ENCODE peak calls at places on chromosomes 13 and 19, in six cellular contexts. One of them, this sample, is unnamed.
A peak's percentile ranks its signal among the peaks of the same experiment; 100 is the strongest.

GRCh38 chr19:15452111-15453047 is 2.6 kb upstream of the WIZ start:
- DNase-seq in lower leg skin: peak; percentile 97
- DNase-seq in fibroblast of pulmonary artery: peak; percentile 86
- DNase-seq in foreskin fibroblast: peak; percentile 80
- DNase-seq in ovary: peak; percentile 94
- DNase-seq in adrenal gland: peak; percentile 97
- DNase-seq in this sample: peak; percentile 93

GRCh38 chr19:5955638-5955935 is 22.4 kb downstream of the RANBP3 start:
- DNase-seq in ovary: no peak
- DNase-seq in foreskin fibroblast: no peak
- DNase-seq in lower leg skin: no peak
- DNase-seq in adrenal gland: no peak
- DNase-seq in fibroblast of pulmonary artery: no peak
- DNase-seq in this sample: no peak

GRCh38 chr19:10114651-10115391 is 3.3 kb downstream of the P2RY11 start:
- DNase-seq in adrenal gland: no peak
- DNase-seq in ovary: peak; percentile 58
- DNase-seq in lower leg skin: no peak
- DNase-seq in fibroblast of pulmonary artery: no peak
- DNase-seq in foreskin fibroblast: no peak
- DNase-seq in this sample: no peak

GRCh38 chr13:21232196-21232595 is 55.7 kb downstream of the MRPL57 start:
- DNase-seq in adrenal gland: no peak
- DNase-seq in lower leg skin: no peak
- DNase-seq in ovary: peak; percentile 59
- DNase-seq in foreskin fibroblast: peak; percentile 61
- DNase-seq in fibroblast of pulmonary artery: peak; percentile 51
- DNase-seq in this sample: peak; percentile 63

GRCh38 chr13:110524484-110525254 is 36.9 kb downstream of the RAB20 start:
- DNase-seq in fibroblast of pulmonary artery: no peak
- DNase-seq in lower leg skin: no peak
- DNase-seq in adrenal gland: no peak
- DNase-seq in ovary: no peak
- DNase-seq in foreskin fibroblast: no peak
- DNase-seq in this sample: peak; percentile 74

GRCh38 chr19:38506723-38507550 is 73.4 kb downstream of the RYR1 start:
- DNase-seq in adrenal gland: peak; percentile 97
- DNase-seq in ovary: peak; percentile 96
- DNase-seq in lower leg skin: peak; percentile 96
- DNase-seq in foreskin fibroblast: peak; percentile 2
- DNase-seq in fibroblast of pulmonary artery: peak; percentile 71
- DNase-seq in this sample: peak; percentile 85

GRCh38 chr19:37114001-37114400 is 35.8 kb downstream of the ZNF420 start:
- DNase-seq in foreskin fibroblast: no peak
- DNase-seq in adrenal gland: no peak
- DNase-seq in ovary: no peak
- DNase-seq in fibroblast of pulmonary artery: no peak
- DNase-seq in lower leg skin: no peak
- DNase-seq in this sample: no peak

GRCh38 chr13:29593605-29594297 is 1.7 kb downstream of the SLC7A1 start:
- DNase-seq in lower leg skin: no peak
- DNase-seq in fibroblast of pulmonary artery: no peak
- DNase-seq in adrenal gland: no peak
- DNase-seq in ovary: no peak
- DNase-seq in foreskin fibroblast: no peak
- DNase-seq in this sample: no peak

GRCh38 chr13:93721483-93721882 is 494.9 kb downstream of the GPC6 start:
- DNase-seq in adrenal gland: no peak
- DNase-seq in fibroblast of pulmonary artery: no peak
- DNase-seq in ovary: no peak
- DNase-seq in foreskin fibroblast: no peak
- DNase-seq in lower leg skin: no peak
- DNase-seq in this sample: no peak

DNA sequence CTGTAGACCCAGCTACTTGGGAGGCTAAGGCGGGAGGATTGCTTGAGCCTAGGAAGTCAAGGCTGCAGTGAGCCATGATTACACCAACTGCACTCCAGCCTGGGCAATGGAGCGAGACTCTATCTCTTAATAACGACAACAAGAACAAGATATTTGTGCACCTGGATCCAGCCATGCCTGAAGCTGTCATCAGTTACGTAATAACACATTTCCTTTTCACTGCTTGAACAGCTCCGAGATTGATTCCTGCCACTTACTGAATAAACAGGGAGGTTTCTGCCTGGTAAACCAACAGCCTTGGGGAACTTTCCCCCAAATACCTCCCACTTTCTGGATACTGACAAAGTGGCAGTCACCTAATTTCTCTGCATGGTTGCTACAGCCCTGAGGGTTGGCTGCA is 5.4 kb downstream of the KANK2 start:
- DNase-seq in ovary: no peak
- DNase-seq in fibroblast of pulmonary artery: no peak
- DNase-seq in foreskin fibroblast: no peak
- DNase-seq in lower leg skin: no peak
- DNase-seq in adrenal gland: no peak
- DNase-seq in this sample: no peak
- H3K4me3 ChIP-seq in ovary: no peak overlapping the region
- H3K4me3 ChIP-seq in fibroblast of pulmonary artery: no peak overlapping the region
- H3K4me3 ChIP-seq in foreskin fibroblast: no peak overlapping the region
- H3K4me3 ChIP-seq in lower leg skin: no peak overlapping the region
- H3K4me3 ChIP-seq in adrenal gland: no peak overlapping the region
- H3K4me3 ChIP-seq in this sample: no peak overlapping the region

DNA sequence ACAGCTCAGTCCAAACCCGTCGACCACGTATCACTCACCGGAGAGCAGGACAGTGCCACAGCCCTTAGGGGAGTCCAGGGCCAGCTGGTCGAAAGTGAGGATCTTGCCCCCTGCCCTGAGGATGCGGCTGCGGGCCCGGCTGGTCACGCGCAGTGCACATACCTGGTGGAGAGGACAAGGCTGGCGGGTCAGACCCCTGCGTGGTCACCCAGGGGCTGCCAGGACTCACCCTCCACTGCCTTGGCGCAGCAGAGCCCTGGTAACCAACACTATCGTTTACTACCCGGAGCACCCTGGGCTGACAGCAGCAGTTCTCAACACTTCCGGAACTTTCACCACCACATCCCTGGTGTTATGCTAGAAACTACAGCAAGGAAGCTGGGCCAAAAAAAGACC is 1.2 kb upstream of the FAM83E start:
- DNase-seq in foreskin fibroblast: no peak
- DNase-seq in ovary: peak; percentile 47
- DNase-seq in adrenal gland: peak; percentile 38
- DNase-seq in lower leg skin: no peak
- DNase-seq in fibroblast of pulmonary artery: no peak
- DNase-seq in this sample: no peak
- H3K4me3 ChIP-seq in foreskin fibroblast: no peak overlapping the region
- H3K4me3 ChIP-seq in ovary: no peak overlapping the region
- H3K4me3 ChIP-seq in adrenal gland: no peak overlapping the region
- H3K4me3 ChIP-seq in lower leg skin: no peak overlapping the region
- H3K4me3 ChIP-seq in fibroblast of pulmonary artery: no peak overlapping the region
- H3K4me3 ChIP-seq in this sample: no peak overlapping the region

GRCh38 chr19:51800849-51801244 is 5.9 kb downstream of the FPR3 start:
- DNase-seq in ovary: peak; percentile 51
- DNase-seq in lower leg skin: no peak
- DNase-seq in fibroblast of pulmonary artery: peak; percentile 57
- DNase-seq in foreskin fibroblast: no peak
- DNase-seq in adrenal gland: no peak
- DNase-seq in this sample: no peak

GRCh38 chr19:51798127-51798526 is 3.2 kb downstream of the FPR3 start:
- DNase-seq in lower leg skin: no peak
- DNase-seq in fibroblast of pulmonary artery: no peak
- DNase-seq in ovary: no peak
- DNase-seq in foreskin fibroblast: no peak
- DNase-seq in adrenal gland: no peak
- DNase-seq in this sample: no peak

GRCh38 chr19:51799998-51800848 is 5.3 kb downstream of the FPR3 start:
- DNase-seq in ovary: peak; percentile 94
- DNase-seq in lower leg skin: no peak
- DNase-seq in fibroblast of pulmonary artery: peak; percentile 99
- DNase-seq in adrenal gland: peak; percentile 91
- DNase-seq in foreskin fibroblast: no peak
- DNase-seq in this sample: peak; percentile 94

GRCh38 chr19:51798958-51799310 is 4.0 kb downstream of the FPR3 start:
- DNase-seq in fibroblast of pulmonary artery: no peak
- DNase-seq in lower leg skin: peak; percentile 90
- DNase-seq in foreskin fibroblast: no peak
- DNase-seq in adrenal gland: no peak
- DNase-seq in ovary: no peak
- DNase-seq in this sample: peak; percentile 77

DNA sequence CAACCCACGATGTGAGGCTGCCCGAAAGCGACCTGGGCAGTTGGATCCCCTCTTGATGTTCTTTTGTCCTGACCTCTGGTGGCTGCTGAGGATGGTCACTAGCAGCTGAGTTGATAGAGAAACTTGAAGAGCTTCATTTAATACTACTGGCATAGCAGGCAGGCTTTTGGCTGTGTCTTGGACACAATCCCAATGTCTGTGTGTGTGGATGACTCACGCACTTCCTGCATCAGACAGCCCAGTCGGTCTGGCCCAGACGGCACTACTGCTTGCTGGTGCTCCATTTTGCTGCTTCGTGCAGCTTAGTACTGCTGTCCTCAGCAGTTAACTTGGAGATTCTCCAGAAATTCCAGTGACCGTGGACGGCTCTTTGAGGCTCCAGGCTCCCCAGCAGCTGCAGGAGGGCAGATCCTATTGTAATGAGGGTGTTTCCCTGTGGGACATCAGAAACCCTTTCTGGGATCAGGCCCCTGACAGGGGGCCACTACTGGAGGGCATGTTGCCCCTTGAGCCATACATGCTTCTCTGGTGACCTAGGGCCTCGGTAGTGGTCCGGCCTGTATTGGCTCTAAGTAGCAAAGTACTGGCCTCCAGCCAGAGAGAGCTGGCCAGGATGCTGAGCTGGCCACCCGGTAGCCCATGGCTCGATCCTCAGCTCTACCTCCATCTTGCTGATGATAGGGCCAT is 4.5 kb downstream of the FPR3 start:
- DNase-seq in foreskin fibroblast: peak; percentile 95
- DNase-seq in fibroblast of pulmonary artery: peak; percentile 100
- DNase-seq in ovary: peak; percentile 89
- DNase-seq in lower leg skin: peak; percentile 94
- DNase-seq in adrenal gland: peak; percentile 92
- DNase-seq in this sample: peak; percentile 96
- H3K4me3 ChIP-seq in foreskin fibroblast: peak overlapping the region; percentile 12
- H3K4me3 ChIP-seq in fibroblast of pulmonary artery: peak overlapping the region; percentile 26
- H3K4me3 ChIP-seq in ovary: no peak overlapping the region
- H3K4me3 ChIP-seq in lower leg skin: no peak overlapping the region
- H3K4me3 ChIP-seq in adrenal gland: no peak overlapping the region
- H3K4me3 ChIP-seq in this sample: no peak overlapping the region

GRCh38 chr13:73146705-73147104 is 87.9 kb downstream of the KLF5 start:
- DNase-seq in ovary: no peak
- DNase-seq in lower leg skin: no peak
- DNase-seq in adrenal gland: no peak
- DNase-seq in fibroblast of pulmonary artery: no peak
- DNase-seq in foreskin fibroblast: no peak
- DNase-seq in this sample: no peak
- H3K4me3 ChIP-seq in ovary: no peak overlapping the region
- H3K4me3 ChIP-seq in lower leg skin: no peak overlapping the region
- H3K4me3 ChIP-seq in adrenal gland: no peak overlapping the region
- H3K4me3 ChIP-seq in fibroblast of pulmonary artery: no peak overlapping the region
- H3K4me3 ChIP-seq in foreskin fibroblast: no peak overlapping the region
- H3K4me3 ChIP-seq in this sample: no peak overlapping the region

GRCh38 chr19:30224689-30225606 is 147.2 kb upstream of the ZNF536 start:
- DNase-seq in adrenal gland: peak; percentile 35
- DNase-seq in foreskin fibroblast: no peak
- DNase-seq in lower leg skin: no peak
- DNase-seq in fibroblast of pulmonary artery: no peak
- DNase-seq in ovary: no peak
- DNase-seq in this sample: no peak
- H3K4me3 ChIP-seq in adrenal gland: no peak overlapping the region
- H3K4me3 ChIP-seq in foreskin fibroblast: peak overlapping the region; percentile 61
- H3K4me3 ChIP-seq in lower leg skin: no peak overlapping the region
- H3K4me3 ChIP-seq in fibroblast of pulmonary artery: no peak overlapping the region
- H3K4me3 ChIP-seq in ovary: no peak overlapping the region
- H3K4me3 ChIP-seq in this sample: peak overlapping the region; percentile 64

GRCh38 chr19:17113127-17113785 is 37.7 kb downstream of the MYO9B start:
- DNase-seq in foreskin fibroblast: no peak
- DNase-seq in lower leg skin: no peak
- DNase-seq in adrenal gland: peak; percentile 68
- DNase-seq in fibroblast of pulmonary artery: no peak
- DNase-seq in ovary: no peak
- DNase-seq in this sample: no peak
- H3K4me3 ChIP-seq in foreskin fibroblast: no peak overlapping the region
- H3K4me3 ChIP-seq in lower leg skin: no peak overlapping the region
- H3K4me3 ChIP-seq in adrenal gland: no peak overlapping the region
- H3K4me3 ChIP-seq in fibroblast of pulmonary artery: no peak overlapping the region
- H3K4me3 ChIP-seq in ovary: no peak overlapping the region
- H3K4me3 ChIP-seq in this sample: no peak overlapping the region

GRCh38 chr13:25180450-25180794 is 8.3 kb upstream of the AMER2 start:
- DNase-seq in foreskin fibroblast: no peak
- DNase-seq in ovary: no peak
- DNase-seq in adrenal gland: no peak
- DNase-seq in fibroblast of pulmonary artery: no peak
- DNase-seq in lower leg skin: peak; percentile 6
- DNase-seq in this sample: no peak

GRCh38 chr13:25178070-25178469 is 6.0 kb upstream of the AMER2 start:
- DNase-seq in foreskin fibroblast: no peak
- DNase-seq in adrenal gland: no peak
- DNase-seq in ovary: no peak
- DNase-seq in fibroblast of pulmonary artery: no peak
- DNase-seq in lower leg skin: no peak
- DNase-seq in this sample: no peak

GRCh38 chr13:25177636-25178035 is 5.5 kb upstream of the AMER2 start:
- DNase-seq in ovary: no peak
- DNase-seq in lower leg skin: no peak
- DNase-seq in adrenal gland: no peak
- DNase-seq in fibroblast of pulmonary artery: no peak
- DNase-seq in foreskin fibroblast: no peak
- DNase-seq in this sample: no peak

GRCh38 chr13:25179810-25180437 is 7.8 kb upstream of the AMER2 start:
- DNase-seq in ovary: no peak
- DNase-seq in fibroblast of pulmonary artery: no peak
- DNase-seq in adrenal gland: no peak
- DNase-seq in lower leg skin: no peak
- DNase-seq in foreskin fibroblast: no peak
- DNase-seq in this sample: no peak

GRCh38 chr13:25179011-25179410 is 6.9 kb upstream of the AMER2 start:
- DNase-seq in foreskin fibroblast: no peak
- DNase-seq in lower leg skin: no peak
- DNase-seq in adrenal gland: no peak
- DNase-seq in ovary: no peak
- DNase-seq in fibroblast of pulmonary artery: no peak
- DNase-seq in this sample: no peak
- H3K4me3 ChIP-seq in foreskin fibroblast: no peak overlapping the region
- H3K4me3 ChIP-seq in lower leg skin: no peak overlapping the region
- H3K4me3 ChIP-seq in adrenal gland: no peak overlapping the region
- H3K4me3 ChIP-seq in ovary: no peak overlapping the region
- H3K4me3 ChIP-seq in fibroblast of pulmonary artery: no peak overlapping the region
- H3K4me3 ChIP-seq in this sample: no peak overlapping the region

This sample was measured in right atrium auricular region.